ENCODE peak calls at places on chromosomes 4 and X, in six cellular contexts. N is gastrocnemius medialis; X is GM10248; J is lower leg skin; Q is CD4-positive, alpha-beta T cell; G is HFFc6. P is an unnamed sample.

GRCh38 chr4:169438057-169438480 is 167.3 kb upstream of the SH3RF1 start:
- DNase-seq in X (peak; percentile 38), N (no peak), G (no peak), Q (no peak), J (no peak), P (no peak)

GRCh38 chr4:15469402-15470148 is at the start of gene CC2D2A:
- DNase-seq in Q (no peak), X (no peak), G (peak; percentile 44), J (no peak), N (no peak), P (no peak)

GRCh38 chr4:159484861-159485260 is 382.0 kb downstream of the RAPGEF2 start:
- DNase-seq in X (no peak), N (no peak), J (no peak), Q (no peak), G (no peak), P (no peak)

GRCh38 chr4:85607624-85608023 is 132.7 kb downstream of the ARHGAP24 start:
- DNase-seq in X (no peak), J (no peak), G (no peak), Q (no peak), N (no peak), P (no peak)

GRCh38 chr4:137909910-137910309 is 332.2 kb downstream of the SLC7A11 start:
- DNase-seq in J (no peak), N (no peak), G (no peak), Q (no peak), X (no peak), P (no peak)

GRCh38 chr4:3491681-3492405 is 28.7 kb downstream of the DOK7 start:
- DNase-seq in X (no peak), N (no peak), Q (no peak), J (no peak), G (peak; percentile 10), P (no peak)

GRCh38 chrX:140764401-140764919 is 54.9 kb downstream of the LINC00632 start:
- DNase-seq in Q (no peak), G (peak; percentile 41), J (no peak), N (no peak), X (no peak), P (peak; percentile 11)

GRCh38 chrX:4706961-4707360 is 993.5 kb upstream of the PRKX start:
- DNase-seq in J (no peak), Q (no peak), G (no peak), N (no peak), X (no peak), P (no peak)

GRCh38 chrX:131703646-131704045 is 159.8 kb downstream of the OR13H1 start:
- DNase-seq in Q (no peak), J (no peak), N (no peak), G (peak; percentile 0), X (no peak), P (no peak)

GRCh38 chrX:103461156-103461555 is 58.1 kb downstream of the RAB40A start:
- DNase-seq in J (no peak), N (no peak), X (no peak), Q (no peak), G (no peak), P (no peak)

GRCh38 chrX:103467870-103468269 is 51.4 kb downstream of the RAB40A start:
- DNase-seq in X (no peak), J (no peak), N (no peak), G (no peak), Q (no peak), P (no peak)

GRCh38 chrX:103467156-103467555 is 52.1 kb downstream of the RAB40A start:
- DNase-seq in X (no peak), N (no peak), J (no peak), G (peak; percentile 0), Q (no peak), P (no peak)

GRCh38 chrX:103464071-103464773 is 55.1 kb downstream of the RAB40A start:
- DNase-seq in Q (peak; percentile 15), G (peak; percentile 48), J (no peak), X (peak; percentile 25), N (no peak), P (no peak)

GRCh38 chrX:103464774-103465117 is 54.5 kb downstream of the RAB40A start:
- DNase-seq in X (peak; percentile 30), Q (peak; percentile 53), G (peak; percentile 60), N (peak; percentile 5), J (peak; percentile 66), P (peak; percentile 54)
- TF ChIP-seq CTCF in X (peak; percentile 80), Q (peak; percentile 52), G (peak; percentile 79), N (peak; percentile 18), J (no peak), P (peak; percentile 74)

GRCh38 chrX:19194285-19195242 is 72.3 kb upstream of the ADGRG2 start:
- DNase-seq in J (no peak), Q (no peak), N (no peak), X (no peak), G (no peak), P (no peak)
- TF ChIP-seq CTCF in J (no peak), Q (no peak), N (no peak), X (no peak), G (no peak), P (no peak)

GRCh38 chr4:4533461-4534169 is 8.2 kb downstream of the STX18 start:
- DNase-seq in G (no peak), J (no peak), Q (no peak), X (no peak), N (no peak), P (no peak)

GRCh38 chr4:4529412-4529811 is 12.4 kb downstream of the STX18 start:
- DNase-seq in J (no peak), Q (no peak), G (no peak), N (no peak), X (no peak), P (no peak)

GRCh38 chr4:4534515-4535145 is 7.2 kb downstream of the STX18 start:
- DNase-seq in Q (no peak), G (no peak), N (no peak), J (no peak), X (no peak), P (no peak)

GRCh38 chr4:4535590-4535989 is 6.3 kb downstream of the STX18 start:
- DNase-seq in Q (no peak), G (no peak), N (no peak), X (no peak), J (no peak), P (no peak)

GRCh38 chr4:4532371-4532770 is 9.5 kb downstream of the STX18 start:
- DNase-seq in N (no peak), Q (no peak), G (no peak), J (no peak), X (no peak), P (no peak)
- TF ChIP-seq CTCF in N (no peak), Q (no peak), G (no peak), J (no peak), X (no peak), P (no peak)

GRCh38 chr4:143554728-143555597 is 41.5 kb downstream of the SMARCA5 start:
- DNase-seq in J (no peak), Q (no peak), X (peak; percentile 40), G (no peak), N (no peak), P (no peak)

GRCh38 chr4:143559757-143560147 is 46.2 kb downstream of the SMARCA5 start:
- DNase-seq in G (no peak), Q (no peak), N (no peak), X (peak; percentile 20), J (no peak), P (no peak)

GRCh38 chr4:143558286-143558685 is 44.8 kb downstream of the SMARCA5 start:
- DNase-seq in N (no peak), G (no peak), J (no peak), X (no peak), Q (no peak), P (no peak)

GRCh38 chr4:143555676-143556075 is 42.2 kb downstream of the SMARCA5 start:
- DNase-seq in G (no peak), N (no peak), X (no peak), Q (no peak), J (no peak), P (no peak)

GRCh38 chr4:143558823-143559756 is 45.6 kb downstream of the SMARCA5 start:
- DNase-seq in G (no peak), N (peak; percentile 29), J (peak; percentile 20), Q (peak; percentile 50), X (peak; percentile 79), P (peak; percentile 42)
- TF ChIP-seq CTCF in G (peak; percentile 43), N (peak; percentile 7), J (no peak), Q (peak; percentile 77), X (peak; percentile 79), P (peak; percentile 65)

GRCh38 chr4:128341634-128342033 is 54.0 kb upstream of the PGRMC2 start:
- DNase-seq in N (no peak), G (no peak), Q (no peak), X (no peak), J (no peak), P (no peak)
- TF ChIP-seq CTCF in N (no peak), G (peak; percentile 47), Q (no peak), X (no peak), J (no peak), P (peak; percentile 36)

GRCh38 chr4:95544433-95545103 is 4.2 kb downstream of the UNC5C start:
- DNase-seq in X (no peak), G (no peak), J (no peak), Q (no peak), N (no peak), P (no peak)
- TF ChIP-seq CTCF in X (no peak), G (no peak), J (no peak), Q (no peak), N (no peak), P (peak; percentile 35)

DNA sequence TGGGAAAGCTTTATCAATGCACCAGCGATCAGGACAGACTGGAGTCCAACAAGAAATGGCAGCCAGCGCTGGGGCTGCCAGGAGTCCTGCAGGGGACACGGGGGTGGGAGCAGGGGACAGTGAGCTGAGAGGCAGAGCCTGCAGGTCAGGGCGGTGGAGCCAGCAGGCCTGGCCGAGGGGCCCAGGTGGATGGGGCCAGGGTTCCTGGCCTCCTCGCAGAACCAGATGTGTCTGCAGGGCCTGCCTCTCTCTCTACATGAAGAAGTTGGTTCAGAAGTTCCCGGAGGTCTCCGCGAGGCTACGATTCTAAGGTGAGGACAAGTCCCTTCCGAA is 63.6 kb downstream of the CPZ start:
- DNase-seq in N (no peak), Q (no peak), X (no peak), G (no peak), J (no peak), P (no peak)
- TF ChIP-seq CTCF in N (no peak), Q (no peak), X (no peak), G (no peak), J (no peak), P (no peak)

GRCh38 chr4:139896242-139896752 is 230.7 kb downstream of the MGST2 start:
- DNase-seq in X (no peak), J (no peak), Q (no peak), G (no peak), N (no peak), P (no peak)
- TF ChIP-seq CTCF in X (no peak), J (no peak), Q (no peak), G (no peak), N (no peak), P (no peak)

P was measured in progenitor cell of endocrine pancreas.